ENCODE peak calls at places on chromosomes 7 and 10, in seven cellular contexts. One of them, this sample, is unnamed.

GRCh38 chr10:22958338-22958737 is 30.5 kb downstream of the ARMC3 start:
- DNase-seq in brain microvascular endothelial cell: peak
- DNase-seq in dermis blood vessel endothelial cell: no peak
- DNase-seq in mesenchymal stem cell: no peak
- DNase-seq in right cardiac atrium: no peak
- DNase-seq in fibroblast of mammary gland: peak
- DNase-seq in stomach: no peak
- DNase-seq in this sample: no peak

GRCh38 chr10:124663228-124663627 is 81.0 kb downstream of the FAM53B start:
- DNase-seq in mesenchymal stem cell: no peak
- DNase-seq in fibroblast of mammary gland: no peak
- DNase-seq in stomach: no peak
- DNase-seq in right cardiac atrium: no peak
- DNase-seq in dermis blood vessel endothelial cell: no peak
- DNase-seq in brain microvascular endothelial cell: no peak
- DNase-seq in this sample: no peak

GRCh38 chr7:111756687-111757178 is 194.4 kb upstream of the IMMP2L start:
- DNase-seq in stomach: no peak
- DNase-seq in fibroblast of mammary gland: peak
- DNase-seq in dermis blood vessel endothelial cell: no peak
- DNase-seq in brain microvascular endothelial cell: no peak
- DNase-seq in right cardiac atrium: peak
- DNase-seq in mesenchymal stem cell: peak
- DNase-seq in this sample: peak

GRCh38 chr10:77548671-77549070 is 88.9 kb downstream of the KCNMA1 start:
- DNase-seq in fibroblast of mammary gland: no peak
- DNase-seq in right cardiac atrium: no peak
- DNase-seq in dermis blood vessel endothelial cell: no peak
- DNase-seq in stomach: no peak
- DNase-seq in brain microvascular endothelial cell: no peak
- DNase-seq in mesenchymal stem cell: no peak
- DNase-seq in this sample: no peak

GRCh38 chr10:63673246-63673645 is 152.0 kb downstream of the REEP3 start:
- DNase-seq in mesenchymal stem cell: no peak
- DNase-seq in dermis blood vessel endothelial cell: no peak
- DNase-seq in right cardiac atrium: no peak
- DNase-seq in stomach: no peak
- DNase-seq in fibroblast of mammary gland: no peak
- DNase-seq in brain microvascular endothelial cell: no peak
- DNase-seq in this sample: no peak

GRCh38 chr10:119859422-119860258 is 13.0 kb downstream of the MCMBP start:
- DNase-seq in right cardiac atrium: no peak
- DNase-seq in fibroblast of mammary gland: peak
- DNase-seq in brain microvascular endothelial cell: no peak
- DNase-seq in mesenchymal stem cell: peak
- DNase-seq in dermis blood vessel endothelial cell: peak
- DNase-seq in stomach: no peak
- DNase-seq in this sample: peak

GRCh38 chr10:80535671-80536360 is 1.9 kb upstream of the SH2D4B start:
- DNase-seq in stomach: peak
- DNase-seq in right cardiac atrium: peak
- DNase-seq in mesenchymal stem cell: no peak
- DNase-seq in dermis blood vessel endothelial cell: peak
- DNase-seq in fibroblast of mammary gland: no peak
- DNase-seq in brain microvascular endothelial cell: no peak
- DNase-seq in this sample: no peak

GRCh38 chr10:73247509-73248258 is 629 bp upstream of the DNAJC9 start:
- DNase-seq in mesenchymal stem cell: peak
- DNase-seq in fibroblast of mammary gland: peak
- DNase-seq in stomach: no peak
- DNase-seq in dermis blood vessel endothelial cell: peak
- DNase-seq in brain microvascular endothelial cell: no peak
- DNase-seq in right cardiac atrium: no peak
- DNase-seq in this sample: no peak

GRCh38 chr7:34806831-34807230 is 148.8 kb downstream of the NPSR1 start:
- DNase-seq in mesenchymal stem cell: no peak
- DNase-seq in brain microvascular endothelial cell: no peak
- DNase-seq in stomach: no peak
- DNase-seq in dermis blood vessel endothelial cell: no peak
- DNase-seq in fibroblast of mammary gland: no peak
- DNase-seq in right cardiac atrium: no peak
- DNase-seq in this sample: no peak

GRCh38 chr10:110850990-110851389 is 20.7 kb upstream of the PDCD4 start:
- DNase-seq in dermis blood vessel endothelial cell: no peak
- DNase-seq in fibroblast of mammary gland: peak
- DNase-seq in brain microvascular endothelial cell: no peak
- DNase-seq in stomach: no peak
- DNase-seq in mesenchymal stem cell: no peak
- DNase-seq in right cardiac atrium: no peak
- DNase-seq in this sample: no peak

GRCh38 chr10:35765996-35766395 is 123.9 kb upstream of the FZD8 start:
- DNase-seq in dermis blood vessel endothelial cell: no peak
- DNase-seq in brain microvascular endothelial cell: no peak
- DNase-seq in right cardiac atrium: no peak
- DNase-seq in fibroblast of mammary gland: no peak
- DNase-seq in stomach: no peak
- DNase-seq in mesenchymal stem cell: no peak
- DNase-seq in this sample: no peak

GRCh38 chr10:28278842-28279241 is 24.0 kb downstream of the MPP7 start:
- DNase-seq in mesenchymal stem cell: no peak
- DNase-seq in brain microvascular endothelial cell: no peak
- DNase-seq in dermis blood vessel endothelial cell: no peak
- DNase-seq in right cardiac atrium: no peak
- DNase-seq in fibroblast of mammary gland: no peak
- DNase-seq in stomach: no peak
- DNase-seq in this sample: no peak

GRCh38 chr7:103341466-103341865 is 3.1 kb downstream of the DNAJC2 start:
- DNase-seq in mesenchymal stem cell: no peak
- DNase-seq in brain microvascular endothelial cell: no peak
- DNase-seq in right cardiac atrium: no peak
- DNase-seq in stomach: no peak
- DNase-seq in dermis blood vessel endothelial cell: no peak
- DNase-seq in fibroblast of mammary gland: no peak
- DNase-seq in this sample: no peak

GRCh38 chr7:112744818-112745217 is 45.4 kb downstream of the TMEM168 start:
- DNase-seq in stomach: no peak
- DNase-seq in brain microvascular endothelial cell: no peak
- DNase-seq in mesenchymal stem cell: no peak
- DNase-seq in dermis blood vessel endothelial cell: no peak
- DNase-seq in fibroblast of mammary gland: peak
- DNase-seq in right cardiac atrium: no peak
- DNase-seq in this sample: no peak

GRCh38 chr7:131336956-131337355 is 9.3 kb downstream of the MKLN1 start:
- DNase-seq in right cardiac atrium: no peak
- DNase-seq in mesenchymal stem cell: peak
- DNase-seq in fibroblast of mammary gland: peak
- DNase-seq in stomach: no peak
- DNase-seq in brain microvascular endothelial cell: no peak
- DNase-seq in dermis blood vessel endothelial cell: peak
- DNase-seq in this sample: peak

GRCh38 chr7:134044682-134045081 is 82.5 kb upstream of the LRGUK start:
- DNase-seq in dermis blood vessel endothelial cell: no peak
- DNase-seq in mesenchymal stem cell: no peak
- DNase-seq in brain microvascular endothelial cell: peak
- DNase-seq in stomach: no peak
- DNase-seq in right cardiac atrium: no peak
- DNase-seq in fibroblast of mammary gland: peak
- DNase-seq in this sample: no peak

GRCh38 chr10:59465089-59465488 is 102.7 kb upstream of the FAM13C start:
- DNase-seq in brain microvascular endothelial cell: peak
- DNase-seq in fibroblast of mammary gland: peak
- DNase-seq in mesenchymal stem cell: peak
- DNase-seq in stomach: no peak
- DNase-seq in dermis blood vessel endothelial cell: peak
- DNase-seq in right cardiac atrium: no peak
- DNase-seq in this sample: peak

GRCh38 chr10:91088300-91089140 is 131.9 kb upstream of the PCGF5 start:
- DNase-seq in mesenchymal stem cell: peak
- DNase-seq in stomach: no peak
- DNase-seq in fibroblast of mammary gland: peak
- DNase-seq in brain microvascular endothelial cell: peak
- DNase-seq in dermis blood vessel endothelial cell: peak
- DNase-seq in right cardiac atrium: no peak
- DNase-seq in this sample: peak